ENCODE peak calls at places on chromosomes 7 and 10, in nine cellular contexts. One of them, this sample, is unnamed.
A peak's percentile ranks its signal among the peaks of the same experiment; 100 is the strongest.

GRCh38 chr7:16982640-16983103 is 100.9 kb upstream of the AGR3 start:
- DNase-seq in body of pancreas: peak; percentile 43
- DNase-seq in sigmoid colon: no peak
- DNase-seq in stomach: no peak
- DNase-seq in H54: no peak
- DNase-seq in GM12891: no peak
- DNase-seq in IMR-90: peak; percentile 67
- DNase-seq in gastrocnemius medialis: no peak
- DNase-seq in K562: peak; percentile 29
- DNase-seq in this sample: peak; percentile 57

GRCh38 chr10:104327745-104328635 is 10.3 kb downstream of the ITPRIP start:
- DNase-seq in body of pancreas: peak; percentile 46
- DNase-seq in sigmoid colon: peak; percentile 81
- DNase-seq in stomach: no peak
- DNase-seq in H54: peak; percentile 67
- DNase-seq in GM12891: no peak
- DNase-seq in IMR-90: peak; percentile 89
- DNase-seq in gastrocnemius medialis: no peak
- DNase-seq in K562: no peak
- DNase-seq in this sample: no peak

GRCh38 chr10:97399843-97400545 is 1.1 kb downstream of the RRP12 start:
- DNase-seq in body of pancreas: peak; percentile 64
- DNase-seq in sigmoid colon: no peak
- DNase-seq in stomach: peak; percentile 43
- DNase-seq in H54: peak; percentile 73
- DNase-seq in GM12891: no peak
- DNase-seq in IMR-90: peak; percentile 85
- DNase-seq in gastrocnemius medialis: peak; percentile 61
- DNase-seq in K562: peak; percentile 52
- DNase-seq in this sample: peak; percentile 76

GRCh38 chr10:108132303-108132702 is 967.8 kb upstream of the SORCS1 start:
- DNase-seq in body of pancreas: no peak
- DNase-seq in sigmoid colon: no peak
- DNase-seq in stomach: no peak
- DNase-seq in H54: no peak
- DNase-seq in GM12891: no peak
- DNase-seq in IMR-90: no peak
- DNase-seq in gastrocnemius medialis: no peak
- DNase-seq in K562: no peak
- DNase-seq in this sample: no peak

GRCh38 chr7:32336726-32337125 is 153.5 kb downstream of the LSM5 start:
- DNase-seq in body of pancreas: no peak
- DNase-seq in sigmoid colon: no peak
- DNase-seq in stomach: no peak
- DNase-seq in H54: peak; percentile 49
- DNase-seq in GM12891: no peak
- DNase-seq in IMR-90: no peak
- DNase-seq in gastrocnemius medialis: no peak
- DNase-seq in K562: no peak
- DNase-seq in this sample: no peak

GRCh38 chr7:85630904-85631582 is 444.2 kb upstream of the SEMA3D start:
- DNase-seq in body of pancreas: no peak
- DNase-seq in sigmoid colon: no peak
- DNase-seq in stomach: no peak
- DNase-seq in H54: no peak
- DNase-seq in GM12891: no peak
- DNase-seq in IMR-90: peak; percentile 4
- DNase-seq in gastrocnemius medialis: no peak
- DNase-seq in K562: no peak
- DNase-seq in this sample: no peak

GRCh38 chr7:151058766-151059361 is 525 bp upstream of the SLC4A2 start:
- DNase-seq in body of pancreas: no peak
- DNase-seq in sigmoid colon: no peak
- DNase-seq in stomach: no peak
- DNase-seq in H54: no peak
- DNase-seq in GM12891: no peak
- DNase-seq in IMR-90: no peak
- DNase-seq in gastrocnemius medialis: no peak
- DNase-seq in K562: no peak
- DNase-seq in this sample: peak; percentile 50

GRCh38 chr10:87054373-87055295 is 34.5 kb downstream of the FAM25A start:
- DNase-seq in body of pancreas: peak; percentile 10
- DNase-seq in sigmoid colon: no peak
- DNase-seq in stomach: no peak
- DNase-seq in H54: peak; percentile 57
- DNase-seq in GM12891: no peak
- DNase-seq in IMR-90: peak; percentile 85
- DNase-seq in gastrocnemius medialis: no peak
- DNase-seq in K562: no peak
- DNase-seq in this sample: no peak

GRCh38 chr10:61836888-61837747 is 64.4 kb upstream of the ARID5B start:
- DNase-seq in body of pancreas: no peak
- DNase-seq in sigmoid colon: no peak
- DNase-seq in stomach: no peak
- DNase-seq in H54: peak; percentile 30
- DNase-seq in GM12891: no peak
- DNase-seq in IMR-90: peak; percentile 84
- DNase-seq in gastrocnemius medialis: no peak
- DNase-seq in K562: no peak
- DNase-seq in this sample: no peak

GRCh38 chr10:25745976-25746375 is 188.1 kb upstream of the MYO3A start:
- DNase-seq in body of pancreas: no peak
- DNase-seq in sigmoid colon: no peak
- DNase-seq in stomach: no peak
- DNase-seq in H54: no peak
- DNase-seq in GM12891: no peak
- DNase-seq in IMR-90: no peak
- DNase-seq in gastrocnemius medialis: no peak
- DNase-seq in K562: no peak
- DNase-seq in this sample: no peak

DNA sequence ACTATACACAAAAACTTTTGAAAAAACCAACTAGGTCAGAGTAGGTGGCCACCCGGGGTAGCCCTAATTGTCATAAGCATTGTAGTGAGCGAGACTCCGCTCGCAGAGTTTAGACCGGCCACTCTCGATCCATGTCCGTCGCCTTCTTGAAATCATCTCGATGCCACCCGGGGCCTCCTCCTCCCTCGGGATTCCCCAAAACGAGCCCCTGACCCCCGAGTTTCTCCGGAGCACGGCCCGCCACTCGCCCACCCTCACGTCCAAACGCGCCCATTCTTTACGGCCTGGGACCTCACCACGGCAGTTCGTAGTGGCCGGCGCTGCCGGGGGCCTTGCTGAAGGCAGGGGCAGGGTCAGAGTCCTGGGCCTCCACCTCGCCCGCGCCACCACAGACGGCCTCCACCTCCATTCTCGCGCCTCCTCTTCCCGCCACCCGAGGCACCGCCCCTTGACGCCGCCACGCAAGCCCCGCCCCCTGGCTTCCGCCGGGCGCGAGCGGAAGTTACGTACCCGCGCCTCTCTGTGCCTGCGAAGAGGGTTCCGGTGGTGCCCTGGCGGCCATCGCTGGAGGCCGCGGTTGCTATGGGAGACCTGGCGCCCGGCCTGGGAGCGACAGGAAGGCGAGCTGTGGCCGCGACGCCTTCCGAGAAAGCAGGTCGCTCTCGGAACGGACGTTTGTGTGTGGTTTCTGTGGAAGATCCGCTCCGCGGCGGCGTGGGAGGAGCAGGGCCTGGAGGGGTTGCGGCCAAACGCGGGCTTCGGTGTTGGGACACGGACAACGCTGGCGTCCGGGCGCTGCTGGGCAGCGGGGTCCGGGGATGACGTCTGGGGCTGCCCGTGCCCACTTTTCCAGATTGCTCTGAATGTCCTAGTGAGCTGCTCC is at the start of gene RFC2:
- DNase-seq in body of pancreas: peak; percentile 98
- DNase-seq in sigmoid colon: peak; percentile 98
- DNase-seq in stomach: peak; percentile 98
- DNase-seq in H54: peak; percentile 95
- DNase-seq in GM12891: peak; percentile 94
- DNase-seq in IMR-90: peak; percentile 94
- DNase-seq in gastrocnemius medialis: peak; percentile 91
- DNase-seq in K562: peak; percentile 99
- DNase-seq in this sample: peak; percentile 98
- TF ChIP-seq POLR2A in body of pancreas: peak; percentile 88
- TF ChIP-seq POLR2A in sigmoid colon: peak; percentile 70
- TF ChIP-seq POLR2A in stomach: no peak
- TF ChIP-seq POLR2A in H54: peak; percentile 80
- TF ChIP-seq POLR2A in GM12891: peak; percentile 58
- TF ChIP-seq POLR2A in IMR-90: peak; percentile 87
- TF ChIP-seq POLR2A in gastrocnemius medialis: peak; percentile 61
- TF ChIP-seq POLR2A in K562: peak; percentile 92
- TF ChIP-seq POLR2A in this sample: peak; percentile 92

DNA sequence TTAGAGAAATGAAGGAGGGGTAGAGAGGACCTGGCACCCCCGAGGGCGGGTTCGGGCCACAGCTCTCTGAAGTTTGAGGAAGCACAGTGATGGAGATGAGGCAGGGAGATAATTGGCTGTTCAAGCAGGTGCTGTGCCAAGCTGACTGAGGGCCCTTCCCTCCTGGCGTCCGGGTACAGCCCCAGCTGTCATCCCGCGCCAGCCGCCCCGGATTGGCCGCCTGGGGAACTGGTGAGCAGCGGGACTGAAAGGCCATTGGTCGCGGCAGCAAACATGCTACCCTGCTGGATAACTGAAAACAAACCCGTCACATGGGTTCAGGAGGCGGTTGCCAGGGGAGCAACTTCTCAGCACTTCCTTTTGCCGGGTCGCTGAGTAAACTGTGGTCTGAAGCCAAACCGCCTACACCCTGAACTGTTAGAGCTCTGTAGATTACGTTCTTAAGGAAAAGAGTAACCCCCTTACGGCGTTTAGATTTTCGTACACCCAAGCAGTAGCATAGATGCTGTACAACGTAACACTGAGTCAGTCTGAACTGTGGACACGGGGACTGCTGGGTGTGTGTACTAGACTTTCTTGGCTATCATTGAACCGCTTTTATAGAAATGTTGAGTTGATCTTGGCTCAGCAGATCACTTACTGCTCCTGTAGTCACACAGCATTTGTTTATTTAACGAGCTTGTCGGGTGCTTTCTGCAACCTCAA is 1.3 kb downstream of the INSIG1 start:
- DNase-seq in body of pancreas: peak; percentile 96
- DNase-seq in sigmoid colon: peak; percentile 97
- DNase-seq in stomach: peak; percentile 94
- DNase-seq in H54: peak; percentile 87
- DNase-seq in GM12891: peak; percentile 84
- DNase-seq in IMR-90: peak; percentile 98
- DNase-seq in gastrocnemius medialis: peak; percentile 96
- DNase-seq in K562: peak; percentile 90
- DNase-seq in this sample: peak; percentile 92
- TF ChIP-seq POLR2A in body of pancreas: peak; percentile 80
- TF ChIP-seq POLR2A in sigmoid colon: no peak
- TF ChIP-seq POLR2A in stomach: no peak
- TF ChIP-seq POLR2A in H54: peak; percentile 40
- TF ChIP-seq POLR2A in GM12891: peak; percentile 32
- TF ChIP-seq POLR2A in IMR-90: peak; percentile 55
- TF ChIP-seq POLR2A in gastrocnemius medialis: peak; percentile 44
- TF ChIP-seq POLR2A in K562: peak; percentile 37
- TF ChIP-seq POLR2A in this sample: peak; percentile 91

DNA sequence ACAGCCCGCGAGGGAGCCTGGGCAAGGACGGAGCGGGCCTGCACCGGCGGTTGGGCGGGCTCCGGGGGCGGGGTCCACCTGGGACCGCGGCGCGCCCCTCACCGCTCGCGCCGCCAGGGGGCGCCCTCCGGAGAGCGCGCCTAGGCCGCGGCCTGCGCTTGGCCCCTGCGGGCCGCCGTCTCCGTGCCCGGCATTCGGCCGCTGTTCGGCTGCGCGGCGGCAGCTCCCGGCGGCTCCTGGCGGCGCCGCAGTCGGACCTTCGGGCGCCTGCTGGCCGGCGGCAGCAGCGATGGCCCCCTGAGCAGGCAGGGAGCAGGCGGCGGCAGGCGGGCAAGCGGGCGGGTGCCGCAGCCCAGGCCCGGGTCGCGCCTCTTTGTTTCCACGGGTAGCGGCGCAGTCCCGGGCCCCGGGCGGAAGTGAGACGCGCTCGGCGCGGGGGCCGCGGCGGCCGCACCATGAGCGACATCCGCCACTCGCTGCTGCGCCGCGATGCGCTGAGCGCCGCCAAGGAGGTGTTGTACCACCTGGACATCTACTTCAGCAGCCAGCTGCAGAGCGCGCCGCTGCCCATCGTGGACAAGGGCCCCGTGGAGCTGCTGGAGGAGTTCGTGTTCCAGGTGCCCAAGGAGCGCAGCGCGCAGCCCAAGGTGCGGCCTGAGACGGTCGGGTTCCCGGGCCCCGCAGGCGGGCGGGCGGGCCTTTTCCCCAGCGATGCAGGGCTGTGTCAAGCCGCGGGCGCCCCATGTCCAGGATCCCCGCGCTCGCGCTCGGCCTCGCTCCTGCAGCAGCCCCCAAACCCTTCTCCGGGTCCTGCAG is at the start of gene INTS15:
- DNase-seq in body of pancreas: peak; percentile 75
- DNase-seq in sigmoid colon: peak; percentile 81
- DNase-seq in stomach: peak; percentile 84
- DNase-seq in H54: peak; percentile 96
- DNase-seq in GM12891: peak; percentile 89
- DNase-seq in IMR-90: peak; percentile 77
- DNase-seq in gastrocnemius medialis: peak; percentile 18
- DNase-seq in K562: peak; percentile 94
- DNase-seq in this sample: peak; percentile 95
- TF ChIP-seq POLR2A in body of pancreas: no peak
- TF ChIP-seq POLR2A in sigmoid colon: no peak
- TF ChIP-seq POLR2A in stomach: no peak
- TF ChIP-seq POLR2A in H54: peak; percentile 92
- TF ChIP-seq POLR2A in GM12891: peak; percentile 84
- TF ChIP-seq POLR2A in IMR-90: peak; percentile 84
- TF ChIP-seq POLR2A in gastrocnemius medialis: peak; percentile 85
- TF ChIP-seq POLR2A in K562: no peak
- TF ChIP-seq POLR2A in this sample: peak; percentile 80

GRCh38 chr7:23107781-23108180 is 2.2 kb downstream of the KLHL7 start:
- DNase-seq in body of pancreas: no peak
- DNase-seq in sigmoid colon: no peak
- DNase-seq in stomach: no peak
- DNase-seq in H54: no peak
- DNase-seq in GM12891: no peak
- DNase-seq in IMR-90: no peak
- DNase-seq in gastrocnemius medialis: no peak
- DNase-seq in K562: no peak
- DNase-seq in this sample: no peak

GRCh38 chr7:23106801-23107713 is 1.5 kb downstream of the KLHL7 start:
- DNase-seq in body of pancreas: no peak
- DNase-seq in sigmoid colon: no peak
- DNase-seq in stomach: no peak
- DNase-seq in H54: no peak
- DNase-seq in GM12891: no peak
- DNase-seq in IMR-90: peak; percentile 14
- DNase-seq in gastrocnemius medialis: no peak
- DNase-seq in K562: no peak
- DNase-seq in this sample: peak; percentile 37

GRCh38 chr7:23105086-23105643 is 420 bp upstream of the KLHL7 start:
- DNase-seq in body of pancreas: no peak
- DNase-seq in sigmoid colon: no peak
- DNase-seq in stomach: no peak
- DNase-seq in H54: no peak
- DNase-seq in GM12891: no peak
- DNase-seq in IMR-90: no peak
- DNase-seq in gastrocnemius medialis: no peak
- DNase-seq in K562: no peak
- DNase-seq in this sample: peak; percentile 60

GRCh38 chr7:23106491-23106800 is 861 bp downstream of the KLHL7 start:
- DNase-seq in body of pancreas: peak; percentile 36
- DNase-seq in sigmoid colon: no peak
- DNase-seq in stomach: peak; percentile 28
- DNase-seq in H54: no peak
- DNase-seq in GM12891: no peak
- DNase-seq in IMR-90: no peak
- DNase-seq in gastrocnemius medialis: peak; percentile 5
- DNase-seq in K562: no peak
- DNase-seq in this sample: no peak

GRCh38 chr7:23105644-23106490 is at the start of gene KLHL7:
- DNase-seq in body of pancreas: peak; percentile 97
- DNase-seq in sigmoid colon: peak; percentile 98
- DNase-seq in stomach: peak; percentile 98
- DNase-seq in H54: peak; percentile 95
- DNase-seq in GM12891: peak; percentile 72
- DNase-seq in IMR-90: peak; percentile 87
- DNase-seq in gastrocnemius medialis: peak; percentile 95
- DNase-seq in K562: peak; percentile 95
- DNase-seq in this sample: peak; percentile 98
- TF ChIP-seq POLR2A in body of pancreas: peak; percentile 97
- TF ChIP-seq POLR2A in sigmoid colon: peak; percentile 84
- TF ChIP-seq POLR2A in stomach: no peak
- TF ChIP-seq POLR2A in H54: peak; percentile 97
- TF ChIP-seq POLR2A in GM12891: peak; percentile 83
- TF ChIP-seq POLR2A in IMR-90: peak; percentile 83
- TF ChIP-seq POLR2A in gastrocnemius medialis: peak; percentile 86
- TF ChIP-seq POLR2A in K562: peak; percentile 86
- TF ChIP-seq POLR2A in this sample: peak; percentile 96